ENCODE peak calls at places on chromosomes 7 and 10, in four cellular contexts. S is neuronal stem cell, W is IMR-90, K is H1. M is an unnamed sample.

GRCh38 chr10:113958631-113959382 is 84.9 kb upstream of the ADRB1 start:
- DNase-seq in S (no peak), W (peak), K (no peak), M (no peak)

GRCh38 chr7:92517626-92518025 is 10.7 kb downstream of the PEX1 start:
- DNase-seq in S (no peak), W (peak), K (no peak), M (no peak)

GRCh38 chr7:4683043-4683883 is 1.2 kb downstream of the FOXK1 start:
- DNase-seq in W (no peak), K (no peak), S (no peak), M (no peak)

GRCh38 chr10:44932338-44933116 is 21.4 kb downstream of the TMEM72 start:
- DNase-seq in W (peak), K (peak), S (peak), M (peak)

GRCh38 chr10:69421611-69422308 is 5.0 kb upstream of the TACR2 start:
- DNase-seq in S (no peak), K (no peak), W (peak), M (no peak)

GRCh38 chr10:16606923-16607322 is 85.2 kb upstream of the C1QL3 start:
- DNase-seq in W (no peak), S (no peak), K (no peak), M (no peak)

GRCh38 chr10:70348228-70348850 is 34.1 kb downstream of the LRRC20 start:
- DNase-seq in K (peak), S (no peak), W (no peak), M (peak)

GRCh38 chr10:100697070-100697469 is 48.3 kb upstream of the PAX2 start:
- DNase-seq in S (no peak), K (no peak), W (peak), M (no peak)

GRCh38 chr7:115178831-115179230 is 256.9 kb downstream of the MDFIC start:
- DNase-seq in W (peak), S (no peak), K (no peak), M (no peak)

GRCh38 chr10:15222511-15222910 is 54.0 kb upstream of the NMT2 start:
- DNase-seq in W (peak), S (no peak), K (no peak), M (no peak)

GRCh38 chr10:103932996-103933395 is 15.0 kb upstream of the STN1 start:
- DNase-seq in W (no peak), K (no peak), S (no peak), M (no peak)

GRCh38 chr10:96495544-96495943 is 18.2 kb downstream of the TLL2 start:
- DNase-seq in K (no peak), S (no peak), W (no peak), M (no peak)

GRCh38 chr10:3538291-3538849 is 246.6 kb downstream of the KLF6 start:
- DNase-seq in K (no peak), S (no peak), W (no peak), M (no peak)

GRCh38 chr10:93745411-93746065 is 12.2 kb upstream of the LGI1 start:
- DNase-seq in S (peak), W (no peak), K (peak), M (peak)

GRCh38 chr7:102896585-102896984 is 16.2 kb upstream of the LRRC17 start:
- DNase-seq in W (no peak), K (no peak), S (no peak), M (no peak)

GRCh38 chr7:102897856-102898531 is 14.8 kb upstream of the LRRC17 start:
- DNase-seq in K (no peak), S (no peak), W (no peak), M (no peak)

GRCh38 chr7:102898532-102898859 is 14.3 kb upstream of the LRRC17 start:
- DNase-seq in W (no peak), K (no peak), S (no peak), M (no peak)

GRCh38 chr7:102895602-102896001 is 17.2 kb upstream of the LRRC17 start:
- DNase-seq in S (no peak), K (no peak), W (no peak), M (no peak)

DNA sequence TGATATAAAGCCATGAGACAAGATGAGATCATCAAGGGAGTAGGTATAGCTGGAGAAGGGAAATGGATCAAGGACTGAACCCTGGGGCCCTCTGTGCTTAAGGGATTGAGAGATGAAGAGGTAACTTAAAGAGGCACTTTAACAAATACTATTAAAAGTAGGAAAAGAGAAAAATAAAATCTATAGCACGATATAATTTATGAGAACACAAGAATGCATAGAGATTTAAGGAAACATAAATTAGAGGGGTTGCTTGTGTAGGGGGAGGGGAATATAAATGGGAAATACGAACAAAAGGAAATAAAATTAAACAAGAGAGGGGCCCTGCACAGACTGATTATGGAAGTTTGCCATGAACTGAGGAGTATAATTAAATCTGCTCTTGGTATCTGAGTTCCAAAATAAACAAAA is 15.6 kb upstream of the LRRC17 start:
- DNase-seq in W (no peak), K (no peak), S (no peak), M (no peak)
- H3K27ac ChIP-seq in W (no peak), K (no peak), S (no peak), M (no peak)

GRCh38 chr10:117533507-117534281 is 8.9 kb upstream of the EMX2 start:
- DNase-seq in K (no peak), S (no peak), W (no peak), M (no peak)

GRCh38 chr10:117531371-117532002 is 11.1 kb upstream of the EMX2 start:
- DNase-seq in K (no peak), W (no peak), S (no peak), M (peak)

GRCh38 chr10:117530791-117531190 is 11.8 kb upstream of the EMX2 start:
- DNase-seq in S (no peak), W (no peak), K (no peak), M (peak)

GRCh38 chr10:117532451-117533107 is 10.0 kb upstream of the EMX2 start:
- DNase-seq in K (no peak), S (no peak), W (no peak), M (peak)

DNA sequence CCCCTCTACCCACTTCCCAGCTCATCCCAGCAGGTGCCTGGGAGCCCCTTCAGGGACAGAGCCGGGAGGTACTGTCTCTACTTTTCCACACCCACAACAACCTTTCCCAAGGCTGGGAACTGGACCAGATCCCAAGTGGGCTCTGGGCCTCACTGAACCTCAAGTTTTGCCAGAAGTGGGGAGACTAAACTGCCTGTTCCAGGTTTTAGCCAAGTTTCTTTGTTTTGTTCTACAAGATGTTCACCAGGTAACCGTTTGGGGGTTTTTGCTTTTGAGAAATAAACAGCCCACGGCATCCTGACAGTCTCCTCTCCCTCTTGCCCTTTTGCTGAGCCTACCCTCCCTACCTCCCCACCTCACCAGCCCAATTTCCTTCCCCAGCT is 10.6 kb upstream of the EMX2 start:
- DNase-seq in S (no peak), K (no peak), W (no peak), M (peak)
- H3K23ac ChIP-seq in S (no peak), K (no peak), W (no peak), M (no peak)

GRCh38 chr10:73934074-73934473 is 23.1 kb downstream of the PLAU start:
- DNase-seq in S (no peak), W (no peak), K (no peak), M (no peak)

GRCh38 chr10:73931767-73932624 is 21.1 kb downstream of the PLAU start:
- DNase-seq in S (no peak), K (peak), W (no peak), M (peak)

GRCh38 chr10:73932625-73933112 is 21.7 kb downstream of the PLAU start:
- DNase-seq in S (no peak), K (no peak), W (no peak), M (no peak)

GRCh38 chr10:73937333-73938020 is 26.5 kb downstream of the PLAU start:
- DNase-seq in W (no peak), K (no peak), S (no peak), M (no peak)

DNA sequence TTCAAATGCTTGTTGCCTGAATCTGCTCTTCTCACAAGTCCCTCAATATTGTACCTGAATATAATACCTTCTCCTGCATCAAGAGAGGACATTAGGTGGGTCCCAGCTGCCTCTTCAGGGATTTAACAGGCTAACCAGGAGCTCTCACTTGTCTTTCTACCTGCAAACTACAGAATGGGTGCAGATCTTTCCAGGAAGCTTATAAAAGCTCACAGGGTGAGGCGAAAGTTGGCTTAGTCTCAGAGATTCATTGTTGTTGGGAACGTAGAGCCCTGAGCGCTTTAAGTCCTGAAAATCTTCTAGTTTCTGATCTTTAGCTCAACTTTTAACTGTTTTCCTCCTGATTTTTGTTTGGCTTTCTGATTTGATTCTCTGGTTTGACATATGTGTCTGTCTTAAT is 25.0 kb downstream of the PLAU start:
- DNase-seq in S (no peak), K (no peak), W (no peak), M (no peak)
- H3K27ac ChIP-seq in S (no peak), K (no peak), W (no peak), M (no peak)

GRCh38 chr7:128868624-128869137 is 6.0 kb downstream of the ATP6V1F start:
- DNase-seq in S (no peak), W (no peak), K (no peak), M (no peak)

GRCh38 chr7:128867842-128868623 is 5.4 kb downstream of the ATP6V1F start:
- DNase-seq in K (no peak), S (no peak), W (peak), M (peak)

GRCh38 chr7:128869138-128869943 is 6.7 kb downstream of the ATP6V1F start:
- DNase-seq in S (peak), W (peak), K (peak), M (peak)

GRCh38 chr7:128871050-128871449 is 8.4 kb downstream of the ATP6V1F start:
- DNase-seq in K (no peak), W (no peak), S (no peak), M (no peak)

GRCh38 chr7:128869944-128870285 is 7.3 kb downstream of the ATP6V1F start:
- DNase-seq in W (no peak), S (peak), K (no peak), M (peak)
- H3K23ac ChIP-seq in W (no peak), S (no peak), K (no peak), M (no peak)

DNA sequence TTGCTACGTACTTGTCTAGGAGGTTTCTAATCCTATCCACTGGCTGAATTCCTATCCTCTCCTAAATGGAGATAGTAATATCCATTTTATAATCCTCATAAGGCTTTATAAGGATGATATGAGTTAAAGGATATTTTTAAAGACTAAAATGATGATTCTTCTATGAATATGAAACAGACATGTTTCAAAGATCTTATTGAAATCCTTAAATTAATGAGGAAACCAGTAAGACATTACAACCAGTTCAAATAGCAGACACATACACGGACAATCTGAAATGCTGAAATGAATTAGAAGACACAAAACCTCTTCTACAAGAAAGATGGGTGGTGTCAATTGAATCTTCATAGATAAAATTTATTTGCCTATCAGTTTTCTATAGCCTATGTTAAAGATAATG is 132.9 kb upstream of the ANK3 start:
- DNase-seq in W (no peak), K (no peak), S (no peak), M (no peak)
- H3K27ac ChIP-seq in W (no peak), K (no peak), S (no peak), M (peak)

DNA sequence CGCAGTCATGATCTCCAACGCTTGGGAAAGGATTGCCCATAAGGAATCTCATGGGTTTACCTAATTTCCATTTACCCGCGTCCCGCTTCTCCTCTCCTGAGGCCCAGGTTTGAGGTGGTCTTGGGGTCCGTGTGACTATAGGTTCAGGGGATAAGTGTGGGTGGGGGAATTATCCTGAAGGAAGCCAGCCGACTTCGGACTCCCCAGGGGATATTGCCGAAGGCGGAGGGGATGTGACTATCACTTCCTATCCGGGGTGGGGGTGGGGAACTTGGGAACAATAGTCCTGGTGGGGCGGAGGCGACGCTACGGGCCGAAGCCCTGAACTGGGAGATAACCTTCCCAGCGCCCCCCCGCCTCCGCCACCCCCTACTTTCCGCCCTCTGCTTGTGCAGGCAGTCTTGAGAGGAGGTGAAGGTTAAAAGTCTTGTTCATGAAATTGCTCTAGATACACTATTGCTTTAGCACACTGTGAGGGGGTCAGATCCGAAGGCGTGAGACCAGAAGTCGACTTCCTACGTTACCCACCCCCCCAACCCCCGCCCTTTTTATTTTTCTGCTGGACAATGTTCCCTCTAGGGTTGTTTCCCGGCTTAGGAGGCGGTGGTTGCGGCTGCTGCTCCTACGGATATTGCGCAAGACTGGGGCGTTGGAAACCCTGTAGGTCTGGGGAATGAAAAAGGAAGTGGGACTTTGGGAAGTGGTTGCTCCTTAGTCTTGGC is 1.3 kb downstream of the PTPN12 start:
- DNase-seq in K (peak), W (peak), S (peak), M (peak)
- H3K23ac ChIP-seq in K (no peak), W (peak), S (peak), M (peak)

M was measured in H9.